ENCODE peak calls at places on chromosomes 4 and X, in four cellular contexts. One of them, this sample, is unnamed.

GRCh38 chrX:39096599-39096998 is 295.3 kb downstream of the MID1IP1 start:
- DNase-seq in T-helper 2 cell: no peak
- DNase-seq in B cell: no peak
- DNase-seq in fibroblast of mammary gland: no peak
- DNase-seq in this sample: no peak

GRCh38 chrX:18654873-18655836 is 16.8 kb downstream of the RS1 start:
- DNase-seq in T-helper 2 cell: no peak
- DNase-seq in B cell: no peak
- DNase-seq in fibroblast of mammary gland: no peak
- DNase-seq in this sample: no peak

GRCh38 chr4:1409079-1409805 is 3.0 kb upstream of the NKX1-1 start:
- DNase-seq in T-helper 2 cell: no peak
- DNase-seq in B cell: no peak
- DNase-seq in fibroblast of mammary gland: no peak
- DNase-seq in this sample: peak

GRCh38 chr4:21901831-21902230 is 46.7 kb downstream of the KCNIP4 start:
- DNase-seq in T-helper 2 cell: no peak
- DNase-seq in B cell: no peak
- DNase-seq in fibroblast of mammary gland: peak
- DNase-seq in this sample: no peak

GRCh38 chr4:72449705-72450104 is 119.3 kb downstream of the ADAMTS3 start:
- DNase-seq in T-helper 2 cell: no peak
- DNase-seq in B cell: no peak
- DNase-seq in fibroblast of mammary gland: peak
- DNase-seq in this sample: no peak

GRCh38 chr4:658031-658667 is 15.9 kb downstream of the ATP5ME start:
- DNase-seq in T-helper 2 cell: no peak
- DNase-seq in B cell: no peak
- DNase-seq in fibroblast of mammary gland: no peak
- DNase-seq in this sample: no peak

GRCh38 chrX:153650959-153651358 is 4.0 kb downstream of the DUSP9 start:
- DNase-seq in T-helper 2 cell: no peak
- DNase-seq in B cell: no peak
- DNase-seq in fibroblast of mammary gland: no peak
- DNase-seq in this sample: no peak

GRCh38 chr4:173399016-173399415 is at the start of gene SCRG1:
- DNase-seq in T-helper 2 cell: no peak
- DNase-seq in B cell: no peak
- DNase-seq in fibroblast of mammary gland: no peak
- DNase-seq in this sample: no peak

GRCh38 chrX:71909956-71910355 is 689 bp upstream of the NHSL2 start:
- DNase-seq in T-helper 2 cell: no peak
- DNase-seq in B cell: no peak
- DNase-seq in fibroblast of mammary gland: peak
- DNase-seq in this sample: no peak

GRCh38 chrX:132277953-132278614 is 58.8 kb upstream of the RAP2C start:
- DNase-seq in T-helper 2 cell: no peak
- DNase-seq in B cell: no peak
- DNase-seq in fibroblast of mammary gland: no peak
- DNase-seq in this sample: no peak

GRCh38 chr4:148574941-148575340 is 132.7 kb upstream of the NR3C2 start:
- DNase-seq in T-helper 2 cell: no peak
- DNase-seq in B cell: no peak
- DNase-seq in fibroblast of mammary gland: no peak
- DNase-seq in this sample: no peak